ENCODE peak calls at places on chromosomes 3 and 15, in ten cellular contexts. K is AG04449; G is retina; J is effector memory CD4-positive, alpha-beta T cell; T is activated CD8-positive, alpha-beta memory T cell treated with anti-CD3 and anti-CD28 coated beads, Interleukin-2, amount 50 U/mL, for 4 hours; D is CD8-positive, alpha-beta memory T cell; H is naive thymus-derived CD8-positive, alpha-beta T cell; Y is HEK293T; O is activated naive CD8-positive, alpha-beta T cell treated with anti-CD3 and anti-CD28 coated beads, Interleukin-2, amount 50 U/mL, for 24 hours; I is fibroblast of pulmonary artery. X is an unnamed sample.

GRCh38 chr3:53164911-53165310 is 3.9 kb downstream of the PRKCD start:
- DNase-seq in J (no peak), Y (no peak), D (no peak), O (no peak), T (no peak), G (no peak), K (no peak), I (no peak), H (no peak), X (no peak)

GRCh38 chr15:68112711-68113110 is 58.6 kb downstream of the PIAS1 start:
- DNase-seq in G (no peak), T (no peak), Y (no peak), I (no peak), O (no peak), D (no peak), H (no peak), J (no peak), K (no peak), X (no peak)

GRCh38 chr3:59772416-59773408 is 722.9 kb upstream of the CFAP20DC start:
- DNase-seq in I (no peak), J (peak; percentile 16), H (peak; percentile 50), O (peak; percentile 39), D (peak; percentile 31), T (peak; percentile 33), G (peak; percentile 36), K (no peak), Y (no peak), X (no peak)

GRCh38 chr15:90437516-90437915 is 49.5 kb downstream of the IQGAP1 start:
- DNase-seq in O (no peak), I (no peak), D (no peak), G (no peak), T (no peak), H (no peak), J (no peak), K (no peak), Y (no peak), X (no peak)

GRCh38 chr3:168544097-168544957 is 448.6 kb upstream of the GOLIM4 start:
- DNase-seq in D (no peak), K (no peak), H (no peak), O (no peak), T (no peak), Y (no peak), J (no peak), G (no peak), I (peak; percentile 11), X (no peak)

GRCh38 chr3:140767536-140767935 is 89.7 kb downstream of the TRIM42 start:
- DNase-seq in D (no peak), H (no peak), I (no peak), J (no peak), O (no peak), G (no peak), Y (no peak), T (no peak), K (no peak), X (no peak)

GRCh38 chr3:114089675-114090074 is 33.1 kb downstream of the QTRT2 start:
- DNase-seq in K (no peak), D (no peak), T (no peak), O (no peak), I (no peak), J (no peak), Y (no peak), H (no peak), G (no peak), X (no peak)

GRCh38 chr3:189699873-189700272 is 68.7 kb downstream of the TP63 start:
- DNase-seq in Y (no peak), O (no peak), I (no peak), K (no peak), H (no peak), J (no peak), T (no peak), G (no peak), D (no peak), X (no peak)

GRCh38 chr3:29176501-29176900 is 104.4 kb upstream of the RBMS3 start:
- DNase-seq in K (no peak), D (no peak), H (no peak), I (no peak), J (no peak), T (no peak), G (peak; percentile 33), Y (no peak), O (no peak), X (no peak)

GRCh38 chr15:88900309-88900981 is 5.1 kb upstream of the HAPLN3 start:
- DNase-seq in G (no peak), H (no peak), D (no peak), O (no peak), I (peak; percentile 33), T (no peak), J (no peak), Y (no peak), K (no peak), X (no peak)

GRCh38 chr3:29286841-29287240 is 6.0 kb downstream of the RBMS3 start:
- DNase-seq in J (no peak), G (no peak), T (no peak), O (no peak), K (peak; percentile 72), H (no peak), Y (no peak), I (peak; percentile 57), D (no peak), X (no peak)

GRCh38 chr3:122671543-122671942 is 9.1 kb upstream of the PARP14 start:
- DNase-seq in O (no peak), Y (no peak), J (no peak), T (no peak), K (no peak), H (no peak), G (no peak), I (no peak), D (no peak), X (no peak)

GRCh38 chr3:139456391-139456790 is 19.9 kb downstream of the RBP2 start:
- DNase-seq in O (no peak), J (no peak), K (no peak), I (no peak), Y (no peak), D (no peak), H (no peak), T (no peak), G (no peak), X (no peak)

GRCh38 chr15:80562846-80563245 is 132.3 kb upstream of the ABHD17C start:
- DNase-seq in D (no peak), Y (no peak), H (no peak), T (no peak), O (no peak), K (no peak), G (no peak), I (no peak), J (no peak), X (no peak)

GRCh38 chr15:57969355-57969754 is 96.2 kb downstream of the ALDH1A2 start:
- DNase-seq in O (no peak), D (no peak), J (no peak), G (no peak), K (no peak), T (no peak), Y (peak; percentile 17), I (peak; percentile 60), H (no peak), X (no peak)

GRCh38 chr3:71498053-71498452 is 85.5 kb downstream of the FOXP1 start:
- DNase-seq in T (no peak), I (no peak), O (no peak), H (no peak), D (no peak), J (no peak), Y (no peak), K (no peak), G (no peak), X (no peak)

GRCh38 chr15:72306211-72306785 is 13.7 kb downstream of the CELF6 start:
- DNase-seq in I (peak; percentile 77), J (peak; percentile 49), T (peak; percentile 38), H (peak; percentile 60), G (peak; percentile 38), Y (no peak), D (peak; percentile 46), O (no peak), K (no peak), X (no peak)

GRCh38 chr3:167051421-167051820 is 328.7 kb downstream of the ZBBX start:
- DNase-seq in I (no peak), D (no peak), K (no peak), T (no peak), J (no peak), Y (peak; percentile 9), O (no peak), H (no peak), G (no peak), X (no peak)

GRCh38 chr3:47431225-47431624 is 44.5 kb downstream of the SCAP start:
- DNase-seq in Y (no peak), T (no peak), D (no peak), G (no peak), I (no peak), H (no peak), K (no peak), J (no peak), O (no peak), X (no peak)

GRCh38 chr15:73051402-73051810 is 857 bp upstream of the NEO1 start:
- DNase-seq in D (no peak), T (no peak), I (no peak), O (peak; percentile 12), Y (no peak), K (no peak), G (no peak), H (no peak), J (no peak), X (peak; percentile 73)

GRCh38 chr15:24944939-24945338 is 9.8 kb upstream of the SNRPN start:
- DNase-seq in Y (no peak), H (no peak), I (no peak), T (no peak), J (no peak), O (no peak), G (no peak), K (no peak), D (no peak), X (no peak)

GRCh38 chr3:185950720-185951119 is 12.9 kb upstream of the TRA2B start:
- DNase-seq in O (no peak), J (no peak), K (no peak), I (no peak), H (no peak), Y (no peak), T (no peak), D (no peak), G (no peak), X (no peak)

GRCh38 chr15:33402640-33403039 is 91.9 kb downstream of the RYR3 start:
- DNase-seq in K (no peak), Y (no peak), G (no peak), D (no peak), O (no peak), I (no peak), J (no peak), T (no peak), H (no peak), X (no peak)

GRCh38 chr3:122562923-122563716 is 980 bp downstream of the PARP9 start:
- DNase-seq in T (no peak), Y (no peak), K (no peak), J (no peak), G (no peak), H (no peak), I (no peak), D (no peak), O (no peak), X (no peak)

GRCh38 chr3:119767936-119768601 is 13.8 kb upstream of the NR1I2 start:
- DNase-seq in I (no peak), T (no peak), G (no peak), J (no peak), Y (no peak), K (no peak), H (no peak), D (no peak), O (no peak), X (no peak)

GRCh38 chr3:8851703-8852102 is 82.3 kb upstream of the OXTR start:
- DNase-seq in H (no peak), K (no peak), D (no peak), Y (no peak), G (no peak), J (no peak), O (no peak), I (peak; percentile 82), T (no peak), X (no peak)

GRCh38 chr15:66698318-66698961 is 3.6 kb upstream of the SMAD6 start:
- DNase-seq in T (no peak), J (no peak), H (no peak), D (no peak), K (no peak), G (peak; percentile 60), Y (peak; percentile 74), O (peak; percentile 25), I (peak; percentile 82), X (no peak)

GRCh38 chr3:64209866-64210609 is 15.2 kb downstream of the PRICKLE2 start:
- DNase-seq in Y (no peak), H (no peak), K (no peak), O (no peak), G (no peak), D (no peak), T (no peak), J (no peak), I (peak; percentile 92), X (peak; percentile 71)

X was measured in nucleus accumbens.